ENCODE peak calls at places on chromosomes 12 and 14, in nine cellular contexts. I is tibial artery, L is psoas muscle, C is lower leg skin, O is mucosa of descending colon, M is left ventricle myocardium inferior, J is adrenal gland, K is mesendoderm, N is skeletal muscle cell. Q is an unnamed sample.

GRCh38 chr12:116456307-116456641 is 102.9 kb upstream of the MAP1LC3B2 start:
- DNase-seq in J (no peak), O (no peak), L (no peak), I (no peak), M (no peak), K (no peak), N (no peak), C (no peak), Q (no peak)

GRCh38 chr14:105448706-105449111 is 25.9 kb upstream of the CRIP2 start:
- DNase-seq in K (peak), O (peak), L (peak), N (no peak), J (peak), M (peak), I (peak), C (no peak), Q (peak)

GRCh38 chr12:119940881-119941280 is 48.2 kb upstream of the BICDL1 start:
- DNase-seq in M (no peak), K (no peak), C (no peak), N (peak), O (no peak), L (no peak), I (no peak), J (no peak), Q (no peak)

GRCh38 chr12:59164991-59165718 is 244.9 kb upstream of the LRIG3 start:
- DNase-seq in J (no peak), L (no peak), M (no peak), N (peak), K (peak), C (peak), I (no peak), O (no peak), Q (peak)

GRCh38 chr14:50230601-50231474 is 540 bp downstream of the SOS2 start:
- DNase-seq in N (no peak), J (peak), I (peak), L (peak), O (peak), M (peak), C (peak), K (peak), Q (peak)

GRCh38 chr14:74979029-74979428 is 23.6 kb upstream of the PGF start:
- DNase-seq in J (no peak), C (no peak), O (no peak), K (no peak), M (no peak), L (no peak), N (no peak), I (no peak), Q (no peak)

GRCh38 chr12:116962197-116962596 is 51.4 kb downstream of the FBXW8 start:
- DNase-seq in K (no peak), C (no peak), M (no peak), J (no peak), L (no peak), I (no peak), N (no peak), O (no peak), Q (peak)

GRCh38 chr14:85421166-85421877 is 108.6 kb upstream of the FLRT2 start:
- DNase-seq in O (no peak), N (peak), K (no peak), L (no peak), I (no peak), J (no peak), C (no peak), M (no peak), Q (no peak)

GRCh38 chr12:12718853-12719252 is 1.7 kb downstream of the CDKN1B start:
- DNase-seq in K (no peak), O (no peak), I (no peak), J (no peak), M (no peak), L (no peak), C (no peak), N (no peak), Q (peak)

GRCh38 chr14:64465856-64466554 is 706 bp downstream of the AKAP5 start:
- DNase-seq in O (no peak), L (no peak), I (no peak), N (no peak), J (peak), M (no peak), K (peak), C (no peak), Q (peak)

GRCh38 chr12:90922068-90922743 is 32.8 kb downstream of the CCER1 start:
- DNase-seq in M (no peak), O (no peak), N (no peak), C (no peak), L (no peak), K (no peak), I (no peak), J (no peak), Q (peak)

GRCh38 chr12:104280111-104280510 is 23.4 kb upstream of the EID3 start:
- DNase-seq in L (no peak), J (no peak), N (no peak), C (no peak), K (no peak), O (no peak), M (no peak), I (no peak), Q (no peak)

GRCh38 chr14:92645841-92646478 is 102.5 kb downstream of the LGMN start:
- DNase-seq in M (no peak), L (no peak), N (no peak), J (peak), K (no peak), C (no peak), O (no peak), I (no peak), Q (no peak)

GRCh38 chr14:23406244-23406643 is 1.8 kb downstream of the MYH6 start:
- DNase-seq in I (no peak), K (no peak), M (peak), O (no peak), J (no peak), N (no peak), C (no peak), L (no peak), Q (no peak)

GRCh38 chr12:121124402-121125109 is 8.1 kb upstream of the P2RX7 start:
- DNase-seq in O (no peak), C (peak), L (no peak), I (no peak), N (no peak), M (no peak), K (peak), J (peak), Q (peak)

GRCh38 chr12:93682846-93683261 is 5.7 kb downstream of the CRADD start:
- DNase-seq in K (peak), M (peak), O (no peak), J (peak), N (no peak), L (peak), C (no peak), I (no peak), Q (no peak)

GRCh38 chr12:128578045-128578444 is 245.7 kb downstream of the SLC15A4 start:
- DNase-seq in O (no peak), M (no peak), J (no peak), I (no peak), C (no peak), K (no peak), N (no peak), L (no peak), Q (no peak)

GRCh38 chr12:128783129-128783574 is 40.6 kb downstream of the SLC15A4 start:
- DNase-seq in O (no peak), M (no peak), I (no peak), C (no peak), J (no peak), N (no peak), K (no peak), L (no peak), Q (no peak)

GRCh38 chr12:91613223-91613779 is 430.7 kb upstream of the DCN start:
- DNase-seq in J (peak), K (no peak), L (no peak), C (no peak), I (no peak), O (no peak), N (no peak), M (no peak), Q (no peak)

GRCh38 chr14:104673481-104673880 is 15.9 kb upstream of the INF2 start:
- DNase-seq in M (no peak), C (no peak), O (no peak), N (no peak), J (no peak), L (peak), I (no peak), K (no peak), Q (no peak)

GRCh38 chr12:130775953-130776856 is 60.1 kb upstream of the RIMBP2 start:
- DNase-seq in N (peak), C (peak), K (peak), J (peak), I (no peak), M (no peak), O (no peak), L (no peak), Q (peak)

GRCh38 chr12:112606611-112607366 is 184.8 kb upstream of the RPH3A start:
- DNase-seq in O (no peak), I (no peak), L (no peak), K (peak), C (no peak), J (no peak), M (no peak), N (no peak), Q (no peak)

GRCh38 chr12:108442077-108442476 is 73.0 kb upstream of the FICD start:
- DNase-seq in K (peak), I (no peak), C (no peak), O (no peak), L (no peak), M (no peak), J (no peak), N (no peak), Q (no peak)

GRCh38 chr12:8035440-8036010 is 3.0 kb downstream of the FOXJ2 start:
- DNase-seq in K (peak), O (no peak), M (no peak), C (no peak), N (no peak), L (no peak), J (no peak), I (no peak), Q (no peak)
- H3K4me3 ChIP-seq in K (no peak), O (no peak), M (peak), C (no peak), N (no peak), L (peak), J (no peak), I (peak), Q (no peak)

GRCh38 chr12:47822863-47823262 is 3.2 kb upstream of the HDAC7 start:
- DNase-seq in J (no peak), L (no peak), I (no peak), C (no peak), K (no peak), O (no peak), N (no peak), M (no peak), Q (no peak)

GRCh38 chr12:47822386-47822785 is 2.7 kb upstream of the HDAC7 start:
- DNase-seq in C (no peak), I (no peak), K (no peak), O (no peak), J (no peak), N (no peak), M (no peak), L (peak), Q (no peak)

GRCh38 chr12:47819902-47820630 is at the start of gene HDAC7:
- DNase-seq in L (peak), J (peak), M (peak), K (peak), N (peak), O (peak), I (peak), C (peak), Q (peak)

GRCh38 chr12:47820631-47821345 is 1.1 kb upstream of the HDAC7 start:
- DNase-seq in M (peak), I (peak), K (peak), O (peak), L (peak), N (peak), C (peak), J (peak), Q (peak)

DNA sequence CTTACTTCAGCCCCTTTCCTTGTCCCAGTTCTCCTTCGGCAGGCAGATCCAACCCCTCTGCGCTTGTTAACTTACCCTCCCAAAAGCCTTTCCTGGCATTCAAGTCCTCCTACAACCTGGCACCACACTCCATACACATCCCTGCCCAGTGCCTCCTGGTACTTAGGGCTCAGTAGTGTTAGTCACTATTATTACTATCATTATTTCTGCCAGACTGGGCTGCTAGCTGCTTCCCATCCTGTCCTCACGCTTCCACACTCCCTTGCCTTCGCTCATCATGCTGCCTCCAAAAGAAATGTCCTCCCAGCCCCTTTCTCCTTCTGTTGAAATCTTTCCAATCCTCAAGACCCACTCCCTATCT is 1.6 kb upstream of the HDAC7 start:
- DNase-seq in C (no peak), M (no peak), J (no peak), O (no peak), I (no peak), L (peak), N (no peak), K (no peak), Q (no peak)
- H3K4me3 ChIP-seq in C (no peak), M (peak), J (no peak), O (no peak), I (no peak), L (peak), N (no peak), K (no peak), Q (no peak)

DNA sequence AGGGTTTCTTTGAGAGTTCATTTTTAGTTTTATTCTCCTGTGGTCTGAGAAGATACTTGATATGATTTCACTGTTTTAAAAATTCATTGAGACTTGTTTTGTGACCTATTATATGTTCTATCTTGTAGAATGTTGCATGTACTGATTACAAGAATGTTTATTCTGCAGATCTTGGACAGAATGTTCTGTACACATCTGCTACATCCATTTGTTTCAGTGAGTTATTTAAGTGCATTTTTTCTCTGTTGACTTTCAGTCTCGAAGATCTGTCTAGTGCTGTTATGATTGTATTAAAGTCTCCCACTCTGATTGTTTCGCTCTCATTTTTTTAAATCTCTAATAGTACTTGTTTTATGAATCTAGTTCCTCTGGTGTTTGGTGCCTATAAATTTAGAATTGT is 1319.8 kb downstream of the TMEM121 start:
- DNase-seq in N (no peak), M (no peak), J (no peak), L (no peak), K (no peak), I (no peak), C (no peak), O (no peak), Q (peak)
- H3K4me3 ChIP-seq in N (no peak), M (no peak), J (no peak), L (no peak), K (no peak), I (no peak), C (no peak), O (no peak), Q (no peak)

GRCh38 chr12:47249082-47249481 is 169.3 kb upstream of the AMIGO2 start:
- DNase-seq in I (no peak), O (no peak), K (no peak), M (no peak), N (no peak), J (no peak), C (no peak), L (no peak), Q (no peak)
- H3K4me3 ChIP-seq in I (no peak), O (no peak), K (no peak), M (no peak), N (no peak), J (no peak), C (no peak), L (no peak), Q (no peak)

GRCh38 chr14:101875726-101876268 is 88.6 kb upstream of the DYNC1H1 start:
- DNase-seq in N (no peak), K (no peak), M (no peak), J (no peak), C (no peak), I (no peak), L (no peak), O (no peak), Q (no peak)

GRCh38 chr14:101875041-101875725 is 89.2 kb upstream of the DYNC1H1 start:
- DNase-seq in I (no peak), C (no peak), L (no peak), J (no peak), N (no peak), O (no peak), K (no peak), M (no peak), Q (no peak)

GRCh38 chr14:101872333-101872732 is 92.0 kb upstream of the DYNC1H1 start:
- DNase-seq in L (no peak), M (no peak), N (no peak), I (no peak), C (no peak), J (no peak), K (no peak), O (no peak), Q (no peak)

GRCh38 chr14:101873401-101873800 is 91.0 kb upstream of the DYNC1H1 start:
- DNase-seq in N (no peak), I (no peak), L (no peak), C (no peak), M (no peak), K (no peak), J (no peak), O (no peak), Q (no peak)

GRCh38 chr14:101874001-101874400 is 90.4 kb upstream of the DYNC1H1 start:
- DNase-seq in O (no peak), M (no peak), K (no peak), N (no peak), I (no peak), C (no peak), L (no peak), J (no peak), Q (no peak)
- H3K4me3 ChIP-seq in O (no peak), M (no peak), K (no peak), N (no peak), I (no peak), C (no peak), L (no peak), J (no peak), Q (no peak)